ENCODE peak calls at places on chromosomes 2 and 18, in seven cellular contexts. One of them, this sample, is unnamed.

GRCh38 chr2:131126436-131126835 is 21.3 kb downstream of the PLEKHB2 start:
- DNase-seq in activated T-cell treated with anti-CD3 and anti-CD28 coated beads, Interleukin-2, amount 50 U/mL, for 48 hours: no peak
- DNase-seq in cardiac muscle cell: no peak
- DNase-seq in Caco-2: no peak
- DNase-seq in CD4-positive, alpha-beta T cell: no peak
- DNase-seq in iris pigment epithelial cell: no peak
- DNase-seq in NAMALWA: no peak
- DNase-seq in this sample: no peak

GRCh38 chr2:158912122-158912521 is 56.3 kb upstream of the TANC1 start:
- DNase-seq in NAMALWA: no peak
- DNase-seq in Caco-2: no peak
- DNase-seq in CD4-positive, alpha-beta T cell: no peak
- DNase-seq in iris pigment epithelial cell: no peak
- DNase-seq in activated T-cell treated with anti-CD3 and anti-CD28 coated beads, Interleukin-2, amount 50 U/mL, for 48 hours: no peak
- DNase-seq in cardiac muscle cell: no peak
- DNase-seq in this sample: no peak

GRCh38 chr2:81835318-81836000 is 1530.9 kb upstream of the LRRTM1 start:
- DNase-seq in NAMALWA: no peak
- DNase-seq in CD4-positive, alpha-beta T cell: no peak
- DNase-seq in activated T-cell treated with anti-CD3 and anti-CD28 coated beads, Interleukin-2, amount 50 U/mL, for 48 hours: no peak
- DNase-seq in iris pigment epithelial cell: no peak
- DNase-seq in cardiac muscle cell: no peak
- DNase-seq in Caco-2: no peak
- DNase-seq in this sample: no peak

GRCh38 chr2:178271629-178272333 is 77.5 kb downstream of the OSBPL6 start:
- DNase-seq in CD4-positive, alpha-beta T cell: no peak
- DNase-seq in activated T-cell treated with anti-CD3 and anti-CD28 coated beads, Interleukin-2, amount 50 U/mL, for 48 hours: no peak
- DNase-seq in iris pigment epithelial cell: peak
- DNase-seq in Caco-2: no peak
- DNase-seq in cardiac muscle cell: peak
- DNase-seq in NAMALWA: no peak
- DNase-seq in this sample: no peak

GRCh38 chr2:134682726-134683125 is 36.1 kb downstream of the TMEM163 start:
- DNase-seq in Caco-2: no peak
- DNase-seq in activated T-cell treated with anti-CD3 and anti-CD28 coated beads, Interleukin-2, amount 50 U/mL, for 48 hours: no peak
- DNase-seq in NAMALWA: no peak
- DNase-seq in cardiac muscle cell: no peak
- DNase-seq in CD4-positive, alpha-beta T cell: no peak
- DNase-seq in iris pigment epithelial cell: no peak
- DNase-seq in this sample: no peak

GRCh38 chr2:174780191-174780590 is 15.9 kb upstream of the CHRNA1 start:
- DNase-seq in activated T-cell treated with anti-CD3 and anti-CD28 coated beads, Interleukin-2, amount 50 U/mL, for 48 hours: no peak
- DNase-seq in iris pigment epithelial cell: no peak
- DNase-seq in Caco-2: no peak
- DNase-seq in CD4-positive, alpha-beta T cell: no peak
- DNase-seq in cardiac muscle cell: no peak
- DNase-seq in NAMALWA: no peak
- DNase-seq in this sample: no peak

GRCh38 chr2:201798252-201798918 is 8.0 kb upstream of the CDK15 start:
- DNase-seq in NAMALWA: no peak
- DNase-seq in iris pigment epithelial cell: peak
- DNase-seq in Caco-2: no peak
- DNase-seq in CD4-positive, alpha-beta T cell: no peak
- DNase-seq in cardiac muscle cell: no peak
- DNase-seq in activated T-cell treated with anti-CD3 and anti-CD28 coated beads, Interleukin-2, amount 50 U/mL, for 48 hours: no peak
- DNase-seq in this sample: no peak

GRCh38 chr2:98835831-98836385 is 100.1 kb downstream of the CRACDL start:
- DNase-seq in cardiac muscle cell: no peak
- DNase-seq in CD4-positive, alpha-beta T cell: peak
- DNase-seq in Caco-2: no peak
- DNase-seq in activated T-cell treated with anti-CD3 and anti-CD28 coated beads, Interleukin-2, amount 50 U/mL, for 48 hours: no peak
- DNase-seq in iris pigment epithelial cell: no peak
- DNase-seq in NAMALWA: no peak
- DNase-seq in this sample: no peak

GRCh38 chr18:64987096-64987495 is 763.7 kb upstream of the CDH7 start:
- DNase-seq in activated T-cell treated with anti-CD3 and anti-CD28 coated beads, Interleukin-2, amount 50 U/mL, for 48 hours: no peak
- DNase-seq in NAMALWA: no peak
- DNase-seq in CD4-positive, alpha-beta T cell: no peak
- DNase-seq in iris pigment epithelial cell: no peak
- DNase-seq in Caco-2: no peak
- DNase-seq in cardiac muscle cell: no peak
- DNase-seq in this sample: no peak

GRCh38 chr18:27604583-27604982 is 419.5 kb upstream of the CHST9 start:
- DNase-seq in NAMALWA: no peak
- DNase-seq in CD4-positive, alpha-beta T cell: no peak
- DNase-seq in activated T-cell treated with anti-CD3 and anti-CD28 coated beads, Interleukin-2, amount 50 U/mL, for 48 hours: no peak
- DNase-seq in Caco-2: no peak
- DNase-seq in cardiac muscle cell: no peak
- DNase-seq in iris pigment epithelial cell: peak
- DNase-seq in this sample: no peak

GRCh38 chr2:44126106-44126797 is 42.4 kb upstream of the PPM1B start:
- DNase-seq in Caco-2: peak
- DNase-seq in CD4-positive, alpha-beta T cell: no peak
- DNase-seq in activated T-cell treated with anti-CD3 and anti-CD28 coated beads, Interleukin-2, amount 50 U/mL, for 48 hours: no peak
- DNase-seq in NAMALWA: no peak
- DNase-seq in cardiac muscle cell: no peak
- DNase-seq in iris pigment epithelial cell: peak
- DNase-seq in this sample: no peak

GRCh38 chr18:62637807-62638687 is 77.3 kb upstream of the PHLPP1 start:
- DNase-seq in iris pigment epithelial cell: no peak
- DNase-seq in activated T-cell treated with anti-CD3 and anti-CD28 coated beads, Interleukin-2, amount 50 U/mL, for 48 hours: peak
- DNase-seq in cardiac muscle cell: peak
- DNase-seq in Caco-2: peak
- DNase-seq in CD4-positive, alpha-beta T cell: peak
- DNase-seq in NAMALWA: peak
- DNase-seq in this sample: peak

GRCh38 chr2:176173679-176174381 is 14.6 kb upstream of the HOXD1 start:
- DNase-seq in activated T-cell treated with anti-CD3 and anti-CD28 coated beads, Interleukin-2, amount 50 U/mL, for 48 hours: no peak
- DNase-seq in iris pigment epithelial cell: no peak
- DNase-seq in Caco-2: no peak
- DNase-seq in CD4-positive, alpha-beta T cell: no peak
- DNase-seq in NAMALWA: no peak
- DNase-seq in cardiac muscle cell: no peak
- DNase-seq in this sample: no peak

GRCh38 chr18:49279041-49279440 is 181.4 kb downstream of the DYM start:
- DNase-seq in iris pigment epithelial cell: no peak
- DNase-seq in cardiac muscle cell: no peak
- DNase-seq in NAMALWA: no peak
- DNase-seq in activated T-cell treated with anti-CD3 and anti-CD28 coated beads, Interleukin-2, amount 50 U/mL, for 48 hours: no peak
- DNase-seq in Caco-2: no peak
- DNase-seq in CD4-positive, alpha-beta T cell: no peak
- DNase-seq in this sample: no peak

GRCh38 chr2:234025475-234025874 is 25.0 kb upstream of the SPP2 start:
- DNase-seq in CD4-positive, alpha-beta T cell: no peak
- DNase-seq in Caco-2: no peak
- DNase-seq in activated T-cell treated with anti-CD3 and anti-CD28 coated beads, Interleukin-2, amount 50 U/mL, for 48 hours: no peak
- DNase-seq in cardiac muscle cell: no peak
- DNase-seq in iris pigment epithelial cell: no peak
- DNase-seq in NAMALWA: no peak
- DNase-seq in this sample: peak

GRCh38 chr2:69177063-69177771 is 164.2 kb downstream of the ANTXR1 start:
- DNase-seq in CD4-positive, alpha-beta T cell: no peak
- DNase-seq in activated T-cell treated with anti-CD3 and anti-CD28 coated beads, Interleukin-2, amount 50 U/mL, for 48 hours: no peak
- DNase-seq in cardiac muscle cell: no peak
- DNase-seq in iris pigment epithelial cell: peak
- DNase-seq in NAMALWA: no peak
- DNase-seq in Caco-2: no peak
- DNase-seq in this sample: no peak

GRCh38 chr18:45168883-45169585 is 446.2 kb upstream of the SLC14A2 start:
- DNase-seq in iris pigment epithelial cell: peak
- DNase-seq in activated T-cell treated with anti-CD3 and anti-CD28 coated beads, Interleukin-2, amount 50 U/mL, for 48 hours: no peak
- DNase-seq in cardiac muscle cell: no peak
- DNase-seq in NAMALWA: no peak
- DNase-seq in CD4-positive, alpha-beta T cell: no peak
- DNase-seq in Caco-2: no peak
- DNase-seq in this sample: no peak

GRCh38 chr18:65835881-65836280 is 85.1 kb downstream of the CDH7 start:
- DNase-seq in NAMALWA: no peak
- DNase-seq in cardiac muscle cell: no peak
- DNase-seq in CD4-positive, alpha-beta T cell: no peak
- DNase-seq in Caco-2: no peak
- DNase-seq in activated T-cell treated with anti-CD3 and anti-CD28 coated beads, Interleukin-2, amount 50 U/mL, for 48 hours: no peak
- DNase-seq in iris pigment epithelial cell: no peak
- DNase-seq in this sample: no peak

GRCh38 chr2:195037072-195037471 is 620.0 kb upstream of the SLC39A10 start:
- DNase-seq in NAMALWA: no peak
- DNase-seq in activated T-cell treated with anti-CD3 and anti-CD28 coated beads, Interleukin-2, amount 50 U/mL, for 48 hours: no peak
- DNase-seq in iris pigment epithelial cell: no peak
- DNase-seq in Caco-2: no peak
- DNase-seq in cardiac muscle cell: no peak
- DNase-seq in CD4-positive, alpha-beta T cell: no peak
- DNase-seq in this sample: no peak

GRCh38 chr18:44927127-44927849 is 246.6 kb downstream of the SETBP1 start:
- DNase-seq in NAMALWA: no peak
- DNase-seq in Caco-2: no peak
- DNase-seq in cardiac muscle cell: no peak
- DNase-seq in iris pigment epithelial cell: no peak
- DNase-seq in CD4-positive, alpha-beta T cell: no peak
- DNase-seq in activated T-cell treated with anti-CD3 and anti-CD28 coated beads, Interleukin-2, amount 50 U/mL, for 48 hours: peak
- DNase-seq in this sample: no peak

This sample was measured in GM18507.